ENCODE peak calls at places on chromosomes 4 and X, in four cellular contexts. R is A549, H is HepG2, Z is K562. A is an unnamed sample.
A peak's percentile ranks its signal among the peaks of the same experiment; 100 is the strongest.

GRCh38 chr4:99648321-99648720 is 9.3 kb downstream of the C4orf54 start:
- DNase-seq in R (no peak), H (no peak), Z (no peak), A (no peak)

GRCh38 chr4:175590205-175590604 is 221.9 kb downstream of the GPM6A start:
- DNase-seq in R (no peak), H (no peak), Z (no peak), A (no peak)

GRCh38 chr4:17232575-17233253 is 279.2 kb downstream of the QDPR start:
- DNase-seq in R (no peak), H (no peak), Z (no peak), A (no peak)

GRCh38 chr4:188714488-188714887 is 575.2 kb downstream of the TRIML1 start:
- DNase-seq in R (no peak), H (no peak), Z (no peak), A (no peak)

GRCh38 chrX:46582325-46582724 is 8.8 kb downstream of the CHST7 start:
- DNase-seq in R (no peak), H (no peak), Z (no peak), A (no peak)

GRCh38 chr4:167232805-167233522 is 1.3 kb downstream of the SPOCK3 start:
- DNase-seq in R (no peak), H (no peak), Z (no peak), A (no peak)

GRCh38 chr4:68368566-68369473 is 18.9 kb upstream of the YTHDC1 start:
- DNase-seq in R (peak; percentile 16), H (no peak), Z (no peak), A (no peak)

GRCh38 chrX:72477787-72478186 is 94.9 kb downstream of the HDAC8 start:
- DNase-seq in R (no peak), H (no peak), Z (no peak), A (no peak)

GRCh38 chr4:38162240-38162784 is 202.1 kb downstream of the PTTG2 start:
- DNase-seq in R (no peak), H (peak; percentile 96), Z (no peak), A (no peak)

GRCh38 chrX:32598707-32599106 is 612.6 kb downstream of the DMD start:
- DNase-seq in R (no peak), H (no peak), Z (no peak), A (no peak)

GRCh38 chr4:141046255-141046654 is 87.0 kb downstream of the RNF150 start:
- DNase-seq in R (no peak), H (peak; percentile 10), Z (no peak), A (no peak)

GRCh38 chrX:24208494-24209240 is 59.1 kb downstream of the ZFX start:
- DNase-seq in R (no peak), H (no peak), Z (no peak), A (no peak)

GRCh38 chr4:156837625-156838345 is 133.8 kb downstream of the PDGFC start:
- DNase-seq in R (no peak), H (no peak), Z (no peak), A (no peak)

GRCh38 chr4:7813674-7814073 is 126.0 kb downstream of the AFAP1 start:
- DNase-seq in R (no peak), H (peak; percentile 24), Z (no peak), A (no peak)

GRCh38 chrX:132292753-132293152 is 73.5 kb upstream of the RAP2C start:
- DNase-seq in R (peak; percentile 29), H (peak; percentile 57), Z (peak; percentile 35), A (peak; percentile 70)

GRCh38 chrX:16671005-16671404 is 21.0 kb downstream of the S100G start:
- DNase-seq in R (peak; percentile 43), H (peak; percentile 5), Z (peak; percentile 46), A (peak; percentile 61)
- TF ChIP-seq MAX in R (no peak), H (no peak), Z (no peak), A (no peak)

GRCh38 chr4:125322363-125322730 is 7.6 kb downstream of the FAT4 start:
- DNase-seq in R (no peak), H (no peak), Z (no peak), A (no peak)
- TF ChIP-seq MYC in R (no peak), H (no peak), Z (no peak), A (no peak)

DNA sequence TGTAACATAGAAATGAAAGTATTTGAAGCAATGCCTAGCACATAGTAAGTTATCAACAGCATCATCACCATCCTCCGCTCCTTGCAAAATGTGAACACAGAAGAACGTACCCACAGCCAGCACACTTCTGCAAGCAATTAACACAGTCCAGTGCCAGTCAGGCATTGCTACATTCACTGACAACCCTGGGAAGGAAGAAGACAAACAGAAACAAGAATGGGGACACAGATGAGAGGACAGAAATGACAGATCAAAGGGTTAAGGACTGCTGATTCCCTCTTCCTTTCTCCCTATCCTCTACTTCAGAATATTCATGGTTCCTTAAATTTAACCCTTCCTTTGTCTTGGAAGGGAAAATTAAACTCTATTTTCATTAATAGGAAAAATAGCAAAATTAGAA is 53.1 kb downstream of the CHM start:
- DNase-seq in R (no peak), H (peak; percentile 10), Z (no peak), A (no peak)
- TF ChIP-seq POLR2A in R (no peak), H (no peak), Z (no peak), A (no peak)

GRCh38 chr4:151257704-151258103 is 19.3 kb upstream of the PRSS48 start:
- DNase-seq in R (no peak), H (no peak), Z (no peak), A (no peak)

GRCh38 chr4:151256134-151256533 is 20.8 kb upstream of the PRSS48 start:
- DNase-seq in R (no peak), H (peak; percentile 26), Z (no peak), A (no peak)

GRCh38 chr4:151259752-151260151 is 17.2 kb upstream of the PRSS48 start:
- DNase-seq in R (no peak), H (no peak), Z (no peak), A (no peak)

GRCh38 chr4:151263455-151263854 is 13.5 kb upstream of the PRSS48 start:
- DNase-seq in R (no peak), H (no peak), Z (no peak), A (no peak)

GRCh38 chr4:151260526-151260925 is 16.4 kb upstream of the PRSS48 start:
- DNase-seq in R (no peak), H (no peak), Z (no peak), A (no peak)
- TF ChIP-seq MAX in R (no peak), H (no peak), Z (no peak), A (no peak)

GRCh38 chrX:8721536-8721935 is 10.4 kb downstream of the ANOS1 start:
- DNase-seq in R (no peak), H (no peak), Z (no peak), A (no peak)
- TF ChIP-seq MYC in R (no peak), H (no peak), Z (no peak), A (no peak)